ENCODE peak calls at places on chromosomes 3 and 15, in six cellular contexts. One of them, this sample, is unnamed.

GRCh38 chr3:154480033-154480432 is 50.0 kb upstream of the GPR149 start:
- DNase-seq in KBM-7: no peak
- DNase-seq in cardiac fibroblast: no peak
- DNase-seq in NAMALWA: no peak
- DNase-seq in kidney tubule cell: no peak
- DNase-seq in SHP77 treated with DMSO at 0.1 percent for 48 hours: no peak
- DNase-seq in this sample: no peak

GRCh38 chr3:137768361-137769320 is 4.5 kb downstream of the SOX14 start:
- DNase-seq in KBM-7: no peak
- DNase-seq in cardiac fibroblast: no peak
- DNase-seq in NAMALWA: no peak
- DNase-seq in kidney tubule cell: no peak
- DNase-seq in SHP77 treated with DMSO at 0.1 percent for 48 hours: no peak
- DNase-seq in this sample: no peak

GRCh38 chr15:62821384-62822131 is 221.0 kb upstream of the TPM1 start:
- DNase-seq in KBM-7: no peak
- DNase-seq in cardiac fibroblast: no peak
- DNase-seq in NAMALWA: no peak
- DNase-seq in kidney tubule cell: peak
- DNase-seq in SHP77 treated with DMSO at 0.1 percent for 48 hours: no peak
- DNase-seq in this sample: no peak

GRCh38 chr3:114745322-114746240 is 401.5 kb downstream of the ZBTB20 start:
- DNase-seq in KBM-7: no peak
- DNase-seq in cardiac fibroblast: peak
- DNase-seq in NAMALWA: no peak
- DNase-seq in kidney tubule cell: peak
- DNase-seq in SHP77 treated with DMSO at 0.1 percent for 48 hours: no peak
- DNase-seq in this sample: peak

GRCh38 chr3:128875556-128876120 is 3.8 kb upstream of the ACAD9 start:
- DNase-seq in KBM-7: peak
- DNase-seq in cardiac fibroblast: peak
- DNase-seq in NAMALWA: peak
- DNase-seq in kidney tubule cell: peak
- DNase-seq in SHP77 treated with DMSO at 0.1 percent for 48 hours: peak
- DNase-seq in this sample: peak

GRCh38 chr15:81419304-81419943 is 45.4 kb upstream of the TMC3 start:
- DNase-seq in KBM-7: no peak
- DNase-seq in cardiac fibroblast: peak
- DNase-seq in NAMALWA: no peak
- DNase-seq in kidney tubule cell: peak
- DNase-seq in SHP77 treated with DMSO at 0.1 percent for 48 hours: no peak
- DNase-seq in this sample: peak

GRCh38 chr3:147369231-147369630 is 37.1 kb downstream of the ZIC4 start:
- DNase-seq in KBM-7: no peak
- DNase-seq in cardiac fibroblast: no peak
- DNase-seq in NAMALWA: no peak
- DNase-seq in kidney tubule cell: no peak
- DNase-seq in SHP77 treated with DMSO at 0.1 percent for 48 hours: no peak
- DNase-seq in this sample: no peak

GRCh38 chr3:151008699-151009098 is 36.2 kb upstream of the CLRN1 start:
- DNase-seq in KBM-7: no peak
- DNase-seq in cardiac fibroblast: peak
- DNase-seq in NAMALWA: peak
- DNase-seq in kidney tubule cell: peak
- DNase-seq in SHP77 treated with DMSO at 0.1 percent for 48 hours: no peak
- DNase-seq in this sample: peak

GRCh38 chr15:75753145-75753544 is 40.5 kb upstream of the CSPG4 start:
- DNase-seq in KBM-7: no peak
- DNase-seq in cardiac fibroblast: no peak
- DNase-seq in NAMALWA: no peak
- DNase-seq in kidney tubule cell: no peak
- DNase-seq in SHP77 treated with DMSO at 0.1 percent for 48 hours: no peak
- DNase-seq in this sample: no peak

GRCh38 chr15:83200162-83200561 is 7.5 kb downstream of the HDGFL3 start:
- DNase-seq in KBM-7: no peak
- DNase-seq in cardiac fibroblast: peak
- DNase-seq in NAMALWA: no peak
- DNase-seq in kidney tubule cell: peak
- DNase-seq in SHP77 treated with DMSO at 0.1 percent for 48 hours: no peak
- DNase-seq in this sample: peak

GRCh38 chr3:54888162-54888561 is 39.7 kb downstream of the LRTM1 start:
- DNase-seq in KBM-7: no peak
- DNase-seq in cardiac fibroblast: no peak
- DNase-seq in NAMALWA: no peak
- DNase-seq in kidney tubule cell: no peak
- DNase-seq in SHP77 treated with DMSO at 0.1 percent for 48 hours: no peak
- DNase-seq in this sample: no peak

GRCh38 chr3:46953265-46954010 is 23.1 kb downstream of the CCDC12 start:
- DNase-seq in KBM-7: peak
- DNase-seq in cardiac fibroblast: no peak
- DNase-seq in NAMALWA: peak
- DNase-seq in kidney tubule cell: peak
- DNase-seq in SHP77 treated with DMSO at 0.1 percent for 48 hours: no peak
- DNase-seq in this sample: no peak

GRCh38 chr3:17231537-17232261 is 346.9 kb downstream of the PLCL2 start:
- DNase-seq in KBM-7: peak
- DNase-seq in cardiac fibroblast: no peak
- DNase-seq in NAMALWA: no peak
- DNase-seq in kidney tubule cell: no peak
- DNase-seq in SHP77 treated with DMSO at 0.1 percent for 48 hours: no peak
- DNase-seq in this sample: no peak

GRCh38 chr3:179801263-179801662 is 148.4 kb downstream of the USP13 start:
- DNase-seq in KBM-7: no peak
- DNase-seq in cardiac fibroblast: peak
- DNase-seq in NAMALWA: no peak
- DNase-seq in kidney tubule cell: peak
- DNase-seq in SHP77 treated with DMSO at 0.1 percent for 48 hours: no peak
- DNase-seq in this sample: peak

GRCh38 chr3:112605285-112605684 is 35.7 kb downstream of the CCDC80 start:
- DNase-seq in KBM-7: peak
- DNase-seq in cardiac fibroblast: peak
- DNase-seq in NAMALWA: no peak
- DNase-seq in kidney tubule cell: peak
- DNase-seq in SHP77 treated with DMSO at 0.1 percent for 48 hours: no peak
- DNase-seq in this sample: peak

GRCh38 chr3:193014961-193015360 is 97.3 kb upstream of the MB21D2 start:
- DNase-seq in KBM-7: no peak
- DNase-seq in cardiac fibroblast: no peak
- DNase-seq in NAMALWA: no peak
- DNase-seq in kidney tubule cell: no peak
- DNase-seq in SHP77 treated with DMSO at 0.1 percent for 48 hours: no peak
- DNase-seq in this sample: no peak

GRCh38 chr15:63889831-63890230 is 56.1 kb upstream of the HERC1 start:
- DNase-seq in KBM-7: no peak
- DNase-seq in cardiac fibroblast: no peak
- DNase-seq in NAMALWA: no peak
- DNase-seq in kidney tubule cell: no peak
- DNase-seq in SHP77 treated with DMSO at 0.1 percent for 48 hours: no peak
- DNase-seq in this sample: no peak

GRCh38 chr3:188624384-188624783 is 470.4 kb downstream of the LPP start:
- DNase-seq in KBM-7: no peak
- DNase-seq in cardiac fibroblast: peak
- DNase-seq in NAMALWA: no peak
- DNase-seq in kidney tubule cell: no peak
- DNase-seq in SHP77 treated with DMSO at 0.1 percent for 48 hours: no peak
- DNase-seq in this sample: peak

GRCh38 chr15:31447893-31448634 is 121.4 kb downstream of the KLF13 start:
- DNase-seq in KBM-7: no peak
- DNase-seq in cardiac fibroblast: no peak
- DNase-seq in NAMALWA: no peak
- DNase-seq in kidney tubule cell: no peak
- DNase-seq in SHP77 treated with DMSO at 0.1 percent for 48 hours: no peak
- DNase-seq in this sample: no peak

This sample was measured in myocyte.